ENCODE peak calls at places on chromosome 12, in eight cellular contexts. Y, N, P, M, V, E, D and T are unnamed samples.
A peak's percentile ranks its signal among the peaks of the same experiment; 100 is the strongest.

GRCh38 chr12:119730381-119730780 is 62.4 kb downstream of the PRKAB1 start:
- DNase-seq in Y (no peak), N (peak; percentile 58), P (no peak), M (no peak), V (no peak), E (no peak), D (no peak), T (no peak)

GRCh38 chr12:93442411-93443340 is 929 bp upstream of the UBE2N start:
- DNase-seq in Y (no peak), N (peak; percentile 65), P (no peak), M (peak; percentile 18), V (no peak), E (no peak), D (peak; percentile 32), T (no peak)

GRCh38 chr12:126157575-126157966 is 1092.3 kb downstream of the AACS start:
- DNase-seq in Y (peak; percentile 40), N (no peak), P (no peak), M (no peak), V (no peak), E (no peak), D (no peak), T (no peak)

GRCh38 chr12:113359133-113359938 is 949 bp downstream of the PLBD2 start:
- DNase-seq in Y (peak; percentile 55), N (no peak), P (peak; percentile 43), M (peak; percentile 39), V (no peak), E (peak; percentile 70), D (no peak), T (no peak)

GRCh38 chr12:28925726-28926376 is 223.2 kb upstream of the FAR2 start:
- DNase-seq in Y (no peak), N (no peak), P (peak; percentile 24), M (peak; percentile 4), V (no peak), E (no peak), D (no peak), T (no peak)

GRCh38 chr12:29569392-29569791 is 71.9 kb upstream of the OVCH1 start:
- DNase-seq in Y (no peak), N (no peak), P (peak; percentile 53), M (no peak), V (no peak), E (no peak), D (no peak), T (no peak)

GRCh38 chr12:70178038-70178437 is 65.2 kb upstream of the CNOT2 start:
- DNase-seq in Y (no peak), N (no peak), P (peak; percentile 60), M (no peak), V (no peak), E (no peak), D (peak; percentile 16), T (no peak)

GRCh38 chr12:108773798-108774788 is 42.8 kb upstream of the CORO1C start:
- DNase-seq in Y (no peak), N (peak; percentile 62), P (peak; percentile 94), M (peak; percentile 74), V (peak; percentile 69), E (peak; percentile 88), D (peak; percentile 91), T (no peak)

GRCh38 chr12:96500686-96501085 is 11.3 kb downstream of the CFAP54 start:
- DNase-seq in Y (no peak), N (no peak), P (peak; percentile 68), M (no peak), V (no peak), E (no peak), D (no peak), T (no peak)

GRCh38 chr12:111846016-111846415 is 4.0 kb downstream of the MAPKAPK5 start:
- DNase-seq in Y (no peak), N (no peak), P (peak; percentile 5), M (no peak), V (no peak), E (no peak), D (no peak), T (no peak)

GRCh38 chr12:107859367-107859766 is 84.9 kb downstream of the ASCL4 start:
- DNase-seq in Y (no peak), N (no peak), P (no peak), M (no peak), V (no peak), E (no peak), D (no peak), T (no peak)

GRCh38 chr12:119601877-119602536 is 8.4 kb downstream of the TMEM233 start:
- DNase-seq in Y (no peak), N (no peak), P (no peak), M (no peak), V (no peak), E (no peak), D (no peak), T (no peak)

GRCh38 chr12:10385181-10385613 is 4.6 kb downstream of the KLRK1 start:
- DNase-seq in Y (no peak), N (no peak), P (peak; percentile 75), M (no peak), V (no peak), E (no peak), D (peak; percentile 73), T (no peak)

GRCh38 chr12:131869871-131870418 is 24.5 kb upstream of the ULK1 start:
- DNase-seq in Y (no peak), N (no peak), P (peak; percentile 33), M (no peak), V (no peak), E (no peak), D (peak; percentile 60), T (no peak)

GRCh38 chr12:113372371-113372770 is 14.0 kb downstream of the PLBD2 start:
- DNase-seq in Y (no peak), N (no peak), P (no peak), M (no peak), V (no peak), E (no peak), D (no peak), T (no peak)

GRCh38 chr12:50527086-50527726 is 22.4 kb downstream of the DIP2B start:
- DNase-seq in Y (no peak), N (peak; percentile 19), P (no peak), M (no peak), V (no peak), E (no peak), D (no peak), T (no peak)

GRCh38 chr12:82507656-82508055 is 149.3 kb downstream of the METTL25 start:
- DNase-seq in Y (no peak), N (no peak), P (no peak), M (peak; percentile 9), V (no peak), E (no peak), D (no peak), T (no peak)

GRCh38 chr12:72134934-72135333 is 137.2 kb upstream of the TRHDE start:
- DNase-seq in Y (no peak), N (no peak), P (no peak), M (no peak), V (no peak), E (no peak), D (peak; percentile 1), T (no peak)

GRCh38 chr12:5124401-5124800 is 80.7 kb downstream of the KCNA5 start:
- DNase-seq in Y (no peak), N (no peak), P (no peak), M (no peak), V (no peak), E (no peak), D (no peak), T (no peak)

GRCh38 chr12:131783915-131784541 is 44.2 kb upstream of the MMP17 start:
- DNase-seq in Y (no peak), N (peak; percentile 83), P (peak; percentile 62), M (no peak), V (no peak), E (no peak), D (peak; percentile 64), T (peak; percentile 60)

GRCh38 chr12:65123435-65124063 is 2.4 kb upstream of the WIF1 start:
- DNase-seq in Y (no peak), N (no peak), P (peak; percentile 52), M (peak; percentile 17), V (no peak), E (no peak), D (peak; percentile 6), T (peak; percentile 8)

GRCh38 chr12:98656289-98657101 is 11.4 kb downstream of the APAF1 start:
- DNase-seq in Y (no peak), N (no peak), P (no peak), M (no peak), V (no peak), E (no peak), D (peak; percentile 2), T (no peak)

DNA sequence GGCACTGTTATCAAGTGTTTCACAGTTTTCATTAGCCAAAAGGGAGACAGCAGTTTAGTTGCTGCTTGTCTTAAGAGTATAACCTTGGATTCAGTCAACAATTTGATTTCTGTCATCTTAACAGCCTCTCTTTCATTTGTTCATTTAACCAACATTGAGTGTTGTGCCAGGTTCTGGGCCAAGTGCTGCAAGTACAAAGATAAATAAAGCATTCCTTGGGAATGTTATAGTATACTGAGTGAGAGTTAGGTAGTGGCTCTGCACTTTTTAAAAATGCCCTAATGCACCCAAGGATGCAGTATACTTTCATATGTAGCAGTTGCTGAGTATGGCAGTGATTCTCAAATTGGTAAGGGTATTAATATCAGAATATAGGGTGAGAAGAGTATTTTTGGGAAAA is 15.4 kb downstream of the APAF1 start:
- DNase-seq in Y (no peak), N (no peak), P (no peak), M (no peak), V (no peak), E (no peak), D (no peak), T (no peak)
- H3K4me3 ChIP-seq in Y (no peak overlapping the region), N (no peak overlapping the region), P (no peak overlapping the region), M (no peak overlapping the region), V (no peak overlapping the region), E (no peak overlapping the region), D (no peak overlapping the region), T (no peak overlapping the region)

DNA sequence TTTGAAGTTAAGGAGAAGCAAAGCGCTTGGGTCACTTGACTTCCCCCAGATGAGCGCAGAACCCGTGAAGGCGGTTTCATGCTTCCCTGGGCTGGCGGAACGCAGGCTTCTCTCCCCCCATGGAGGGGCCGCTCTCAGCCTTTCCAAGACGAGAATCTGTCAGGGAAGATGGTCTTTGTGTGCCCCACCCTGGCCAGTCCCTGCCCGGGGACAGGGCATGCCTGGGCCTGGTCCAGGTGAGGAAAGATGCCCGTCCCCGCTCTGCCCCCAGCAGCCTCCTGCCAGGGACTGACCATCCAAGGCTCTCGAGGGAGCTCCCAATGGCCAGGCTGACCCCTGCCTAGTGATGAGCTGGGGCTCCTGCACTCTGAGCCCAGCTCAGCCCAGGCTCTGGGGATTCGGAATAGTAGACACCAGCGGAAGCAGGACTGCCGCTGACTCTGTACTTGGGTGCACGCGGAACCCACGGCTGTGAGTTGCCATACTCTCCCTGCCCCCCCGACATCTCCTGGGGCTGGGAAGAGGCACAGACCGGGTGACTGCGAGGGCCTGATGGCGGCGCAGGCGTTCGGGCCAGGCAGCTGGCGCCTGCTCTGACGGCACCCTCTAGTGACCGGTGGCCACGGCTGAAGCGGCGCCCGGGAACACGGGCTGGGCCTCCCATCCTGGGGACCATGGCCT is 142.2 kb upstream of the FKBP4 start:
- DNase-seq in Y (no peak), N (peak; percentile 88), P (no peak), M (no peak), V (no peak), E (no peak), D (no peak), T (no peak)
- H3K4me3 ChIP-seq in Y (no peak overlapping the region), N (no peak overlapping the region), P (no peak overlapping the region), M (no peak overlapping the region), V (no peak overlapping the region), E (no peak overlapping the region), D (no peak overlapping the region), T (no peak overlapping the region)

GRCh38 chr12:94998322-94998721 is 5.2 kb downstream of the NDUFA12 start:
- DNase-seq in Y (no peak), N (no peak), P (no peak), M (no peak), V (no peak), E (no peak), D (no peak), T (no peak)
- H3K4me3 ChIP-seq in Y (no peak overlapping the region), N (no peak overlapping the region), P (no peak overlapping the region), M (no peak overlapping the region), V (no peak overlapping the region), E (no peak overlapping the region), D (no peak overlapping the region), T (peak overlapping the region; percentile 25)

GRCh38 chr12:3869860-3870259 is 3.3 kb downstream of the PARP11 start:
- DNase-seq in Y (no peak), N (no peak), P (no peak), M (no peak), V (no peak), E (no peak), D (no peak), T (no peak)
- H3K4me3 ChIP-seq in Y (no peak overlapping the region), N (no peak overlapping the region), P (no peak overlapping the region), M (no peak overlapping the region), V (no peak overlapping the region), E (no peak overlapping the region), D (no peak overlapping the region), T (peak overlapping the region; percentile 42)